ENCODE peak calls at places on chromosomes 5 and 9, in nine cellular contexts. C, S, X, R, J, V, D, T and B are unnamed samples. For H3K4me1, the result is how much of the 10 kb centered on the place peaks cover.

GRCh38 chr9:134570151-134570621 is 71.4 kb upstream of the COL5A1 start:
- DNase-seq in C (no peak), S (no peak), X (no peak), R (no peak), J (no peak), V (peak), D (peak), T (no peak), B (peak)

GRCh38 chr9:115590016-115590415 is 472.1 kb upstream of the TNC start:
- DNase-seq in C (no peak), S (peak), X (no peak), R (peak), J (peak), V (no peak), D (no peak), T (no peak), B (no peak)

GRCh38 chr5:159227452-159227851 is 18.1 kb upstream of the RNF145 start:
- DNase-seq in C (no peak), S (no peak), X (no peak), R (no peak), J (no peak), V (no peak), D (no peak), T (no peak), B (no peak)

GRCh38 chr5:108143581-108143980 is 238.3 kb downstream of the FBXL17 start:
- DNase-seq in C (no peak), S (no peak), X (no peak), R (peak), J (no peak), V (no peak), D (no peak), T (no peak), B (no peak)

GRCh38 chr5:90099099-90099498 is 310.5 kb downstream of the CETN3 start:
- DNase-seq in C (no peak), S (no peak), X (no peak), R (no peak), J (no peak), V (no peak), D (no peak), T (no peak), B (no peak)

GRCh38 chr9:70081120-70081495 is 37.5 kb downstream of the MAMDC2 start:
- DNase-seq in C (no peak), S (no peak), X (no peak), R (peak), J (no peak), V (no peak), D (no peak), T (no peak), B (peak)

GRCh38 chr9:89440548-89440947 is 57.4 kb downstream of the SEMA4D start:
- DNase-seq in C (peak), S (peak), X (no peak), R (no peak), J (no peak), V (no peak), D (no peak), T (peak), B (no peak)

GRCh38 chr5:55934117-55934613 is 60.6 kb downstream of the IL6ST start:
- DNase-seq in C (peak), S (peak), X (no peak), R (no peak), J (peak), V (no peak), D (peak), T (no peak), B (no peak)

GRCh38 chr9:90896231-90896630 is 94.6 kb downstream of the SYK start:
- DNase-seq in C (no peak), S (no peak), X (no peak), R (no peak), J (no peak), V (no peak), D (no peak), T (no peak), B (no peak)

GRCh38 chr5:178785999-178786398 is 55.5 kb upstream of the ZNF354A start:
- DNase-seq in C (no peak), S (peak), X (no peak), R (no peak), J (peak), V (no peak), D (no peak), T (no peak), B (peak)

GRCh38 chr9:83584995-83585394 is 37.9 kb upstream of the IDNK start:
- DNase-seq in C (no peak), S (no peak), X (no peak), R (no peak), J (no peak), V (no peak), D (no peak), T (no peak), B (no peak)

GRCh38 chr5:179123491-179124328 is 63.5 kb downstream of the ZNF354C start:
- DNase-seq in C (no peak), S (no peak), X (no peak), R (no peak), J (no peak), V (peak), D (peak), T (no peak), B (no peak)

GRCh38 chr5:31824886-31825774 is 186.2 kb downstream of the PDZD2 start:
- DNase-seq in C (peak), S (peak), X (no peak), R (peak), J (peak), V (peak), D (no peak), T (peak), B (peak)

GRCh38 chr5:68259696-68260095 is 44.1 kb downstream of the PIK3R1 start:
- DNase-seq in C (no peak), S (no peak), X (no peak), R (no peak), J (no peak), V (no peak), D (no peak), T (no peak), B (no peak)

GRCh38 chr5:6729400-6730310 is 16.4 kb downstream of the TENT4A start:
- DNase-seq in C (no peak), S (peak), X (no peak), R (no peak), J (no peak), V (peak), D (no peak), T (peak), B (peak)

GRCh38 chr9:127971357-127972315 is 9.2 kb downstream of the EEIG1 start:
- DNase-seq in C (no peak), S (no peak), X (no peak), R (no peak), J (no peak), V (no peak), D (no peak), T (no peak), B (peak)

GRCh38 chr9:95088421-95089161 is 228.9 kb downstream of the FANCC start:
- DNase-seq in C (no peak), S (no peak), X (no peak), R (no peak), J (no peak), V (no peak), D (peak), T (no peak), B (peak)

GRCh38 chr5:148729182-148729581 is 74.9 kb upstream of the HTR4 start:
- DNase-seq in C (no peak), S (no peak), X (no peak), R (no peak), J (no peak), V (no peak), D (no peak), T (peak), B (no peak)

GRCh38 chr5:131635755-131636479 is 888 bp upstream of the RAPGEF6 start:
- DNase-seq in C (no peak), S (no peak), X (no peak), R (no peak), J (peak), V (no peak), D (no peak), T (no peak), B (no peak)

GRCh38 chr9:121835581-121836381 is 184.3 kb downstream of the DAB2IP start:
- DNase-seq in C (no peak), S (no peak), X (no peak), R (peak), J (no peak), V (peak), D (no peak), T (no peak), B (peak)

GRCh38 chr5:175691761-175692160 is 33.9 kb downstream of the HRH2 start:
- DNase-seq in C (no peak), S (no peak), X (no peak), R (no peak), J (no peak), V (no peak), D (no peak), T (no peak), B (peak)

GRCh38 chr5:76715734-76716455 is at the start of gene F2R:
- DNase-seq in C (peak), S (no peak), X (no peak), R (peak), J (peak), V (peak), D (no peak), T (peak), B (no peak)

GRCh38 chr9:79568337-79569084 is 3.3 kb upstream of the TLE4 start:
- DNase-seq in C (no peak), S (no peak), X (no peak), R (no peak), J (no peak), V (no peak), D (no peak), T (peak), B (no peak)

GRCh38 chr9:120924698-120925534 is 1.7 kb downstream of the TRAF1 start:
- DNase-seq in C (no peak), S (no peak), X (no peak), R (peak), J (no peak), V (no peak), D (no peak), T (no peak), B (peak)

GRCh38 chr5:674630-675011 is 18.5 kb downstream of the TPPP start:
- DNase-seq in C (no peak), S (no peak), X (no peak), R (no peak), J (no peak), V (no peak), D (peak), T (no peak), B (peak)

GRCh38 chr5:75574791-75575190 is 36.5 kb upstream of the ANKDD1B start:
- DNase-seq in C (no peak), S (no peak), X (no peak), R (peak), J (no peak), V (no peak), D (no peak), T (no peak), B (no peak)

GRCh38 chr5:83222906-83223305 is 145.6 kb downstream of the XRCC4 start:
- DNase-seq in C (no peak), S (no peak), X (no peak), R (no peak), J (no peak), V (no peak), D (no peak), T (no peak), B (no peak)

GRCh38 chr5:151574597-151574996 is 16.5 kb downstream of the FAT2 start:
- DNase-seq in C (no peak), S (no peak), X (no peak), R (no peak), J (no peak), V (no peak), D (no peak), T (no peak), B (no peak)

GRCh38 chr9:20405086-20405485 is 217.2 kb downstream of the MLLT3 start:
- DNase-seq in C (no peak), S (no peak), X (no peak), R (peak), J (no peak), V (no peak), D (no peak), T (no peak), B (no peak)

GRCh38 chr5:112125910-112126309 is 293.2 kb downstream of the EPB41L4A start:
- DNase-seq in C (no peak), S (no peak), X (no peak), R (peak), J (no peak), V (no peak), D (no peak), T (no peak), B (no peak)

GRCh38 chr5:158560170-158560569 is 539.5 kb downstream of the EBF1 start:
- DNase-seq in C (no peak), S (no peak), X (no peak), R (no peak), J (no peak), V (peak), D (no peak), T (no peak), B (no peak)

GRCh38 chr9:90433398-90433890 is 209.2 kb downstream of the DIRAS2 start:
- DNase-seq in C (no peak), S (peak), X (no peak), R (no peak), J (peak), V (no peak), D (peak), T (no peak), B (no peak)

GRCh38 chr9:120625222-120625621 is 45.3 kb upstream of the CDK5RAP2 start:
- DNase-seq in C (no peak), S (no peak), X (no peak), R (peak), J (no peak), V (no peak), D (no peak), T (no peak), B (no peak)

GRCh38 chr5:76733049-76733417 is 17.1 kb downstream of the F2R start:
- DNase-seq in C (no peak), S (peak), X (no peak), R (no peak), J (no peak), V (peak), D (no peak), T (peak), B (no peak)

GRCh38 chr9:86843182-86843581 is 104.1 kb downstream of the GAS1 start:
- DNase-seq in C (peak), S (peak), X (no peak), R (peak), J (no peak), V (no peak), D (no peak), T (no peak), B (no peak)

GRCh38 chr5:159975462-159976019 is 33.4 kb upstream of the TTC1 start:
- DNase-seq in C (no peak), S (no peak), X (no peak), R (peak), J (peak), V (no peak), D (no peak), T (no peak), B (no peak)

DNA sequence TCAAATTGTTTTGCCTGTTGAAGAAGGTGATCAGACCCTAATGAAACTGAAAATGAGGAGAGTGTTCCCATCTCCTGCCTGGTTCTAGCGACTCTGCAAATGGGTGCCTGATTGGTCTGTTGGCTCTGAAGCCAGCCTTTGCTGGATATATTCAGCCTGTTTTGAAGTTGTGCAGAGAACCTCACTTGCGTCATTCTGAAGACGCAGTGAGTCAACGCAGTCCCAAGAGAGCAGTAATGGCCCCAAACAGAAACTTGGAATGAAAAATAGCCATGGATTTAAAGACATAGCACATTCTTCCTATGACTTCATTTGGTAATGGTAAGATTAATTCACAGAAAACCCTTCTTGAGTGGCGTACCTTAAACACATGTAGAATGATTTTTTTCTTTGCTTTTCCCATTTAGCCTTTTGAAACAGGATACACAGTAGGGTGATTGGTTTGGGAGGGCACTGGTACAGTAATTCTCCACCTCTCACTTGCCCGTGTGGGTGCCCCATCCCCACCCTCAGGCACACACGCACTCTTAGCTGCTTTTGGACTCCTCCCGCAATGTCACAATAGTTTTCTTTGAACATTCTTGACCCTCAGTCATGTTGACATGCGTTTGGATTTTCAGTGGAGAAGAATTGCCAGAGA is 54.1 kb upstream of the ABL1 start:
- DNase-seq in C (no peak), S (peak), X (no peak), R (peak), J (peak), V (peak), D (no peak), T (peak), B (peak)
- TF ChIP-seq POLR2A in C (no peak), S (peak), X (peak), R (peak), J (no peak), V (peak), D (no peak), T (peak), B (peak)

GRCh38 chr9:37034938-37035471 is 937 bp upstream of the PAX5 start:
- DNase-seq in C (no peak), S (no peak), X (no peak), R (no peak), J (no peak), V (no peak), D (no peak), T (no peak), B (no peak)
- H3K4me1 ChIP-seq in C (under half), S (under half), X (half or more), R (under half), J (under half), V (under half), D (under half), T (under half), B (under half)

GRCh38 chr5:59356813-59357381 is 536.6 kb downstream of the PDE4D start:
- DNase-seq in C (no peak), S (no peak), X (no peak), R (no peak), J (no peak), V (no peak), D (no peak), T (no peak), B (peak)
- H3K4me3 ChIP-seq in C (no peak), S (no peak), X (no peak), R (no peak), J (peak), V (no peak), D (no peak), T (no peak), B (no peak)

GRCh38 chr9:136662656-136663310 is at the start of gene EGFL7:
- DNase-seq in C (no peak), S (no peak), X (no peak), R (no peak), J (no peak), V (no peak), D (no peak), T (no peak), B (no peak)
- TF ChIP-seq POLR2A in C (no peak), S (peak), X (peak), R (no peak), J (no peak), V (peak), D (no peak), T (peak), B (peak)

DNA sequence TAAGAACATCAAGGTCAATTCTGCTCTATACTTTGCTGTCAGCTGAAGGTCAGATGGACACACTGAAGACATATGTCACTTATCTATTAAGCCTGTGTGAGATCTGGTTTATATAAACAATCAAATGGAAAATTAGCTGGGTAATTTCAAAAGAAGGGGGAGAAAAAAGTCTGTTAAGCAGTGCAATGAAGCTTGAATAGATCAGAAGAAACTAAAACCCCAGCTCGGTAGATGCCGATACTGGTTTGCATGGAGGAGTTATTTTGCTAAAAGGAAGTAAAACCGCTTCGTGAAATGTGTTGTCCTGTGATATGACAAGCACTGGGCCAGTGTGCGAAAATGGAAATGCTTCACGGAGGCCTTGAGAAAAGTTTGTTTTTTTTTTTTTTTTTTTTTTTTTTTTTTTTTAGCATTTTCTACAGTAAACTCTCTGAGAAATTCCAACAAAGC is 148.8 kb downstream of the MEF2C start:
- DNase-seq in C (no peak), S (peak), X (no peak), R (no peak), J (no peak), V (peak), D (no peak), T (peak), B (no peak)
- H3K4me1 ChIP-seq in C (under half), S (under half), X (under half), R (under half), J (under half), V (under half), D (under half), T (under half), B (under half)

GRCh38 chr5:1797109-1797800 is 2.4 kb downstream of the MRPL36 start:
- DNase-seq in C (no peak), S (no peak), X (no peak), R (no peak), J (no peak), V (no peak), D (no peak), T (no peak), B (peak)
- H3K4me3 ChIP-seq in C (no peak), S (no peak), X (no peak), R (no peak), J (no peak), V (no peak), D (no peak), T (no peak), B (no peak)

GRCh38 chr9:129100383-129101169 is 10.0 kb downstream of the CRAT start:
- DNase-seq in C (no peak), S (no peak), X (no peak), R (no peak), J (no peak), V (no peak), D (no peak), T (no peak), B (no peak)
- TF ChIP-seq POLR2A in C (no peak), S (no peak), X (no peak), R (no peak), J (no peak), V (no peak), D (no peak), T (no peak), B (no peak)

GRCh38 chr5:140108093-140109049 is 5.5 kb upstream of the PURA start:
- DNase-seq in C (no peak), S (peak), X (no peak), R (no peak), J (peak), V (peak), D (no peak), T (peak), B (peak)

GRCh38 chr5:140109818-140110733 is 3.8 kb upstream of the PURA start:
- DNase-seq in C (no peak), S (no peak), X (no peak), R (no peak), J (no peak), V (no peak), D (no peak), T (no peak), B (no peak)

GRCh38 chr5:140111043-140111858 is 2.7 kb upstream of the PURA start:
- DNase-seq in C (no peak), S (no peak), X (no peak), R (no peak), J (no peak), V (no peak), D (no peak), T (no peak), B (no peak)

GRCh38 chr5:140107312-140108092 is 6.4 kb upstream of the PURA start:
- DNase-seq in C (peak), S (peak), X (peak), R (peak), J (peak), V (peak), D (peak), T (peak), B (peak)

GRCh38 chr5:140109050-140109817 is 4.7 kb upstream of the PURA start:
- DNase-seq in C (no peak), S (peak), X (no peak), R (peak), J (no peak), V (no peak), D (no peak), T (no peak), B (no peak)
- H3K4me1 ChIP-seq in C (under half), S (under half), X (half or more), R (under half), J (under half), V (under half), D (under half), T (under half), B (under half)

GRCh38 chr5:142107729-142108431 is 699 bp upstream of the NDFIP1 start:
- DNase-seq in C (no peak), S (no peak), X (no peak), R (no peak), J (no peak), V (no peak), D (no peak), T (no peak), B (no peak)
- H3K4me3 ChIP-seq in C (peak), S (no peak), X (peak), R (peak), J (peak), V (peak), D (peak), T (peak), B (peak)